ENCODE peak calls at places on chromosomes 11 and 22, in seven cellular contexts. C is fibroblast of lung, H is PC-3, R is uterus, U is WERI-Rb-1, L is lung, X is neuronal stem cell. J is an unnamed sample.

GRCh38 chr22:45686842-45687241 is 15.2 kb downstream of the ATXN10 start:
- DNase-seq in C (peak), H (no peak), R (no peak), U (no peak), L (no peak), X (no peak), J (no peak)

GRCh38 chr11:106463796-106464201 is 386.3 kb downstream of the AASDHPPT start:
- DNase-seq in C (peak), H (peak), R (no peak), U (no peak), L (no peak), X (no peak), J (no peak)

GRCh38 chr22:39266398-39267030 is 21.7 kb upstream of the PDGFB start:
- DNase-seq in C (peak), H (no peak), R (no peak), U (peak), L (no peak), X (no peak), J (no peak)

GRCh38 chr22:39303892-39304671 is 15.3 kb downstream of the RPL3 start:
- DNase-seq in C (no peak), H (no peak), R (no peak), U (no peak), L (no peak), X (no peak), J (no peak)

GRCh38 chr22:45671051-45671782 is 417 bp upstream of the ATXN10 start:
- DNase-seq in C (no peak), H (no peak), R (peak), U (peak), L (no peak), X (peak), J (no peak)

GRCh38 chr11:119356349-119357031 is 10.0 kb upstream of the MFRP start:
- DNase-seq in C (peak), H (peak), R (peak), U (peak), L (peak), X (peak), J (peak)

GRCh38 chr22:49518436-49518970 is 309.2 kb downstream of the BRD1 start:
- DNase-seq in C (no peak), H (no peak), R (no peak), U (no peak), L (no peak), X (no peak), J (no peak)

GRCh38 chr11:61384271-61385242 is 7.8 kb upstream of the TMEM216 start:
- DNase-seq in C (no peak), H (peak), R (no peak), U (peak), L (no peak), X (no peak), J (no peak)

GRCh38 chr22:37260939-37261338 is 16.9 kb upstream of the RAC2 start:
- DNase-seq in C (peak), H (peak), R (no peak), U (peak), L (peak), X (peak), J (no peak)

GRCh38 chr22:50529416-50530279 is at the start of gene TYMP:
- DNase-seq in C (peak), H (peak), R (peak), U (no peak), L (peak), X (no peak), J (peak)

GRCh38 chr11:83773950-83774880 is 488.0 kb upstream of the CCDC90B start:
- DNase-seq in C (peak), H (peak), R (no peak), U (no peak), L (no peak), X (no peak), J (no peak)

GRCh38 chr11:68931911-68932310 is 28.2 kb downstream of the IGHMBP2 start:
- DNase-seq in C (no peak), H (no peak), R (no peak), U (no peak), L (no peak), X (no peak), J (no peak)

GRCh38 chr11:63871962-63872832 is 33.3 kb downstream of the MARK2 start:
- DNase-seq in C (peak), H (peak), R (peak), U (peak), L (peak), X (no peak), J (peak)

GRCh38 chr11:133889893-133890292 is 44.6 kb upstream of the SPATA19 start:
- DNase-seq in C (no peak), H (no peak), R (no peak), U (no peak), L (no peak), X (no peak), J (no peak)

GRCh38 chr11:100867601-100868000 is 180.5 kb downstream of the ARHGAP42 start:
- DNase-seq in C (no peak), H (no peak), R (no peak), U (peak), L (no peak), X (peak), J (no peak)

GRCh38 chr11:62602141-62603071 is 741 bp upstream of the MTA2 start:
- DNase-seq in C (peak), H (peak), R (peak), U (peak), L (peak), X (no peak), J (peak)

GRCh38 chr22:20105456-20106204 is 10.3 kb upstream of the RANBP1 start:
- DNase-seq in C (no peak), H (no peak), R (no peak), U (no peak), L (no peak), X (no peak), J (no peak)

GRCh38 chr11:6686006-6686405 is 2.9 kb upstream of the MRPL17 start:
- DNase-seq in C (no peak), H (no peak), R (no peak), U (no peak), L (no peak), X (no peak), J (no peak)

GRCh38 chr11:95520765-95521542 is 268.6 kb downstream of the FAM76B start:
- DNase-seq in C (peak), H (peak), R (no peak), U (no peak), L (no peak), X (no peak), J (no peak)

GRCh38 chr11:65211293-65212105 is 29.8 kb downstream of the CAPN1 start:
- DNase-seq in C (no peak), H (no peak), R (no peak), U (peak), L (no peak), X (no peak), J (no peak)
- H3K4me3 ChIP-seq in C (no peak), H (no peak), R (no peak), U (no peak), L (no peak), X (no peak), J (no peak)

GRCh38 chr11:3378426-3379423 is at the start of gene ZNF195:
- DNase-seq in C (peak), H (peak), R (peak), U (peak), L (peak), X (peak), J (peak)
- H3K27ac ChIP-seq in C (peak), H (peak), R (peak), U (peak), L (peak), X (no peak), J (peak)

GRCh38 chr11:65491614-65492386 is 7.0 kb upstream of the MALAT1 start:
- DNase-seq in C (peak), H (peak), R (peak), U (peak), L (peak), X (no peak), J (peak)

GRCh38 chr11:65492387-65492636 is 6.5 kb upstream of the MALAT1 start:
- DNase-seq in C (no peak), H (no peak), R (no peak), U (no peak), L (no peak), X (no peak), J (no peak)

GRCh38 chr11:65491163-65491465 is 7.7 kb upstream of the MALAT1 start:
- DNase-seq in C (peak), H (no peak), R (no peak), U (no peak), L (no peak), X (no peak), J (peak)

GRCh38 chr11:65493367-65494176 is 5.3 kb upstream of the MALAT1 start:
- DNase-seq in C (peak), H (peak), R (peak), U (peak), L (peak), X (no peak), J (peak)

DNA sequence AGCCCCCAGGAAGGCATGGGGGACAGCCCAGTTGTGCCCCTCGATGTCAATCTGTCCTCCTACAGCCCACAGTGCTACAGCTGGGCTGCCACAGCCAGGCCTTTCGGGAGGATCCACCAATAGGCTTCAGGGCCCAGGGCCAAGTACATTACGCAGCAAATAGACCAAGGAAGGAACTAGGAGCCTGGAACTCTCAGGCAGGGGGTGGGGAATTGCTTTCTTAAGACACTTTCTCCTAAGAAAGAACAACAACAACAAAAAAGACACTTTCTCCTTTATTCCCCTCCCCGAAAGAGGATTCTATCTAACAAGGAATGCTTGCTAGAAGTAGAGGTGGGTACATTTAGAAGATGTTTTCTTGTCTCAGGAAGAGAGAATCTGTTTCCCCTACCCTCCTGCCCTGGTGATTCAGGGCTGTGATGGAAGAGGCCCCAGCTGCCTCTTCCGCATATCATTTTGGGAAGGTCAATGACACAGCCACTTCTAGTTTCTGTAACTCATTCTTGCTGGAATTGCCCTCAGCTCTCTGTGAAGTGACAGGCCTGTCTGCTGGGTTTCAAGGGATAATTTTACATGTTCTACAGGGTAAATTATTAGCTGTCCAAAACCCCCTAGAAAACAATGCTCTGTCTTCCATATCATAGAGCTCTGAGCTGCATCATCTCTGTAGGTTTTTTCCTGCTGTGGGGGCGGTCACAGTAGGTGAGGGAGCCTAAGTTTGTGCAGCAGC is 6.0 kb upstream of the MALAT1 start:
- DNase-seq in C (peak), H (no peak), R (peak), U (no peak), L (peak), X (no peak), J (peak)
- H3K4me3 ChIP-seq in C (peak), H (no peak), R (peak), U (no peak), L (no peak), X (peak), J (no peak)

GRCh38 chr11:111815489-111815888 is 49.3 kb upstream of the PPP2R1B start:
- DNase-seq in C (peak), H (no peak), R (no peak), U (no peak), L (no peak), X (no peak), J (no peak)

GRCh38 chr11:111812211-111812610 is 46.0 kb upstream of the PPP2R1B start:
- DNase-seq in C (no peak), H (no peak), R (no peak), U (no peak), L (no peak), X (no peak), J (no peak)

GRCh38 chr11:111814567-111814966 is 48.4 kb upstream of the PPP2R1B start:
- DNase-seq in C (peak), H (no peak), R (no peak), U (no peak), L (no peak), X (no peak), J (no peak)

GRCh38 chr11:111811445-111811844 is 45.3 kb upstream of the PPP2R1B start:
- DNase-seq in C (no peak), H (no peak), R (no peak), U (no peak), L (no peak), X (no peak), J (no peak)

GRCh38 chr11:111814106-111814505 is 47.9 kb upstream of the PPP2R1B start:
- DNase-seq in C (no peak), H (no peak), R (no peak), U (no peak), L (no peak), X (no peak), J (no peak)
- H3K27ac ChIP-seq in C (no peak), H (no peak), R (no peak), U (no peak), L (no peak), X (no peak), J (no peak)

DNA sequence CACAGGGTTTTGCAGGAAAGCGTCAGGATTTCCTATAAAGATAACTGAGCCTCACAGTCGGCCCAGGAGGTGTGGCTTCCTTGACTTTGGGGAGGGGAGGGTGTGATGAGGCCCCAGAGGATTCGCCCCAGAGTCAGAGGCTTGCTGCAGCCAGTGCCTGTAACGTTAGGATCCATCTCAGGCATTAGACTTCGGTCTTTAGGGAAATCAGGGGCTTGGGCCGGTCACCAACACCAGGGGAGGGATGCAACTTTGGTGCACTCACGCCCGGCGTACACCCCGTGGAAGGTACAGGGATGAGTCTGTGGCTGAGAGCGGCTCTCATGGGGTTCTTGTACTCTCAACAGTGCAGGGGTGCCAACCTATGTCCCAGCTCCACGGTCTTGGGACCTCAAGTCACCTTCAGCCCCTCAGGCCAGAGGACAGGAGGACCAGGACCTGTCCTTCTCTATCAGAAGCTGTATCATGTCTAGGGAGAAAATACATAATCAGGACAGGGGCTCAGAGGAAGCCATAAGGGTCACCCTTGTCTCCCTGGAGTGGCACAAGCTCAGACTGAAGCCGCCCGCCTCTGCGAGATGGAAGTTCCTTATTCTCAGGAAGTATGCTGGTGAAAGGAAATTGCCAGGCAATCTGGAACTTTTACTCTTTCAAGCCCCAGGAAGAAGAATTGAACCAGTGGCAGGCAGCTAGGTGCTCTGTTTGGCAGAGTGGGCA is 5.5 kb upstream of the ANO1 start:
- DNase-seq in C (no peak), H (no peak), R (no peak), U (no peak), L (no peak), X (no peak), J (no peak)
- H3K4me3 ChIP-seq in C (no peak), H (no peak), R (no peak), U (no peak), L (no peak), X (no peak), J (no peak)

GRCh38 chr11:10591741-10592140 is 23.3 kb upstream of the LYVE1 start:
- DNase-seq in C (no peak), H (no peak), R (no peak), U (no peak), L (no peak), X (no peak), J (no peak)

GRCh38 chr11:10590516-10590915 is 22.1 kb upstream of the LYVE1 start:
- DNase-seq in C (no peak), H (no peak), R (no peak), U (no peak), L (no peak), X (no peak), J (no peak)

GRCh38 chr11:10592331-10592730 is 23.9 kb upstream of the LYVE1 start:
- DNase-seq in C (peak), H (peak), R (no peak), U (no peak), L (no peak), X (no peak), J (no peak)

GRCh38 chr11:10587995-10588394 is 19.5 kb upstream of the LYVE1 start:
- DNase-seq in C (no peak), H (no peak), R (no peak), U (no peak), L (no peak), X (no peak), J (no peak)

GRCh38 chr11:10588904-10589303 is 20.4 kb upstream of the LYVE1 start:
- DNase-seq in C (no peak), H (peak), R (no peak), U (no peak), L (no peak), X (no peak), J (no peak)
- H3K27ac ChIP-seq in C (no peak), H (peak), R (no peak), U (no peak), L (no peak), X (no peak), J (no peak)

GRCh38 chr11:14644396-14645246 is 1.0 kb downstream of the PDE3B start:
- DNase-seq in C (peak), H (no peak), R (no peak), U (peak), L (no peak), X (peak), J (peak)

GRCh38 chr11:14645247-14645912 is 1.8 kb downstream of the PDE3B start:
- DNase-seq in C (peak), H (no peak), R (no peak), U (no peak), L (no peak), X (no peak), J (no peak)

GRCh38 chr11:14642873-14643696 is 519 bp upstream of the PDE3B start:
- DNase-seq in C (no peak), H (no peak), R (no peak), U (no peak), L (no peak), X (no peak), J (no peak)

GRCh38 chr11:14643697-14644395 is at the start of gene PDE3B:
- DNase-seq in C (peak), H (peak), R (peak), U (peak), L (peak), X (peak), J (peak)

DNA sequence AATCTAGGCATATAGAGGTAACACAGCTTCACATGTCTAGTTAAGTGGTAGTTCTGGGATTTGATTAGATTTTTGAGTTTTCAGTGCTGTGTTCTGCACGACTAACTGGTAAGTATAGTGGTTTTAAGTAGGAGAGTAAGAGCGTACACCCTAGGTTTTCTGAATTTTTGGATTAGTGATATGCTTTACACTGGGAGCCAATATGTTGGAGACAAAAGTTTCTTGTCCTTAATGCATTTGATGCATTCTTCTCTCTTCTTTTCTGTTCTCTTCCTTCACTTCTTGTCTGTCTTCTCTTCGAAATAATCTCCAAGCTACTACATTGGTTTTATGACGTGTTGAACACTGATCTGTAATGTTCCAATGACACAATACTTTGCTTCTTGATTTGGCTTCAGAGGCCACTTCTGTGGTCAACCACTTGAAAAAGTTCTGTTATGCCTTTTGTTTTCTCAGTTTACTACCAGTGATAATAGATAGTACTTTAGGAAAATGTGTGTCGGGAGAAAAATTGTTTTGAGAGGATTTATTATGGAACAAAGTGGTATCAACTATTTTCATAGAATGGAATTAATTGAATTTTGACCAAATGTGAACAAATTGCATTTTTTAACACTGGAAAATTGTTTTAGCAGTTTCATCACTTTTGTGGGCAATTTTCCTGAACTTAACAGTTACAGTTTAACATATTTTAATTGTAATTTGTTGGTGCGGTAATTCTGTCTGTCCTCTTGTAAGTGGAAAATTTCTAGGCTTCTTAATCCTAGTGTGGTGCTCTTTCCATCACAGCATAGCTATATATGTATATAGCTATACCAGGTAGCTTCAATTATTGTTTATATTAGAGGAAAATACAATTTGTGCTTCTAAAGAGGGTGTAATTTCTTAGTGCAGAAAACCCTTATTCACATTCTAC is 2.6 kb downstream of the PDE3B start:
- DNase-seq in C (no peak), H (no peak), R (no peak), U (no peak), L (no peak), X (no peak), J (no peak)
- H3K4me3 ChIP-seq in C (peak), H (no peak), R (no peak), U (no peak), L (no peak), X (peak), J (no peak)

DNA sequence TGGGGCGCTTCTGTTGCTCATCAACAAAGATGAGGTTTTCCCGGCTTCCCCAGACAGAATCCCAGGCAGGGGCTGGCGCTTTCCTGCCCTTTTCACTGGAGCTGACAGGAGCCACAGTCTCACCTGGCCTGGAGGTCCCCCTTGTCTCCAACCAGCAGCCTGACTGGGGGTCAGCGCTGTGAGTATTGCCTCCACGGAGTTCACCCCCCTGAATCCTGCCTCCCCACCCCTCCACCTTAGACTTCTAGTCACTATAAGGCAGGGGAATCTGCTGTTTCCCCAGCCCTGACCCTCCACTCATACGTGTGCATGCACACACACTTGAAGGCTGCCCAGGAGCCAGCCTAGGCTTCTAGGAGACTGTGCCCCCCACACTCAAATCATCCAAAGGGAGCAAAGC is 58.8 kb upstream of the LYVE1 start:
- DNase-seq in C (no peak), H (no peak), R (no peak), U (no peak), L (no peak), X (no peak), J (no peak)
- H3K27ac ChIP-seq in C (no peak), H (no peak), R (peak), U (no peak), L (no peak), X (no peak), J (no peak)

J was measured in pancreas.